ENCODE peak calls at places on chromosomes 6 and 20, in seven cellular contexts. One of them, this sample, is unnamed.

GRCh38 chr20:57738484-57738883 is 28.7 kb upstream of the PMEPA1 start:
- DNase-seq in choroid plexus epithelial cell: no peak
- DNase-seq in lower lobe of right lung: peak; percentile 1
- DNase-seq in HCT116: no peak
- DNase-seq in uterus: no peak
- DNase-seq in endothelial cell of umbilical vein: no peak
- DNase-seq in GM12865: no peak
- DNase-seq in this sample: peak; percentile 10

GRCh38 chr20:18299364-18299763 is 11.0 kb downstream of the ZNF133 start:
- DNase-seq in choroid plexus epithelial cell: no peak
- DNase-seq in lower lobe of right lung: no peak
- DNase-seq in HCT116: no peak
- DNase-seq in uterus: no peak
- DNase-seq in endothelial cell of umbilical vein: no peak
- DNase-seq in GM12865: no peak
- DNase-seq in this sample: no peak

GRCh38 chr6:154432533-154433476 is 76.2 kb upstream of the IPCEF1 start:
- DNase-seq in choroid plexus epithelial cell: peak; percentile 74
- DNase-seq in lower lobe of right lung: no peak
- DNase-seq in HCT116: no peak
- DNase-seq in uterus: no peak
- DNase-seq in endothelial cell of umbilical vein: peak; percentile 94
- DNase-seq in GM12865: no peak
- DNase-seq in this sample: no peak

GRCh38 chr6:4180653-4181255 is 45.4 kb upstream of the ECI2 start:
- DNase-seq in choroid plexus epithelial cell: peak; percentile 61
- DNase-seq in lower lobe of right lung: no peak
- DNase-seq in HCT116: peak; percentile 67
- DNase-seq in uterus: no peak
- DNase-seq in endothelial cell of umbilical vein: peak; percentile 41
- DNase-seq in GM12865: peak; percentile 78
- DNase-seq in this sample: peak; percentile 21

GRCh38 chr6:86738078-86738477 is 199.2 kb upstream of the HTR1E start:
- DNase-seq in choroid plexus epithelial cell: no peak
- DNase-seq in lower lobe of right lung: no peak
- DNase-seq in HCT116: no peak
- DNase-seq in uterus: no peak
- DNase-seq in endothelial cell of umbilical vein: no peak
- DNase-seq in GM12865: no peak
- DNase-seq in this sample: no peak

GRCh38 chr20:53126185-53126584 is 154.0 kb downstream of the TSHZ2 start:
- DNase-seq in choroid plexus epithelial cell: no peak
- DNase-seq in lower lobe of right lung: no peak
- DNase-seq in HCT116: no peak
- DNase-seq in uterus: no peak
- DNase-seq in endothelial cell of umbilical vein: no peak
- DNase-seq in GM12865: no peak
- DNase-seq in this sample: no peak

GRCh38 chr6:52745764-52746201 is 17.5 kb downstream of the GSTA2 start:
- DNase-seq in choroid plexus epithelial cell: no peak
- DNase-seq in lower lobe of right lung: no peak
- DNase-seq in HCT116: no peak
- DNase-seq in uterus: no peak
- DNase-seq in endothelial cell of umbilical vein: no peak
- DNase-seq in GM12865: no peak
- DNase-seq in this sample: no peak

GRCh38 chr6:143743256-143744166 is 65.7 kb downstream of the PHACTR2 start:
- DNase-seq in choroid plexus epithelial cell: peak; percentile 56
- DNase-seq in lower lobe of right lung: no peak
- DNase-seq in HCT116: no peak
- DNase-seq in uterus: peak; percentile 45
- DNase-seq in endothelial cell of umbilical vein: no peak
- DNase-seq in GM12865: no peak
- DNase-seq in this sample: no peak

GRCh38 chr6:27669798-27670301 is 196.9 kb upstream of the ZNF184 start:
- DNase-seq in choroid plexus epithelial cell: no peak
- DNase-seq in lower lobe of right lung: no peak
- DNase-seq in HCT116: no peak
- DNase-seq in uterus: no peak
- DNase-seq in endothelial cell of umbilical vein: no peak
- DNase-seq in GM12865: no peak
- DNase-seq in this sample: no peak

GRCh38 chr6:68895929-68896328 is 260.8 kb downstream of the ADGRB3 start:
- DNase-seq in choroid plexus epithelial cell: no peak
- DNase-seq in lower lobe of right lung: no peak
- DNase-seq in HCT116: no peak
- DNase-seq in uterus: no peak
- DNase-seq in endothelial cell of umbilical vein: no peak
- DNase-seq in GM12865: no peak
- DNase-seq in this sample: no peak

GRCh38 chr6:108156938-108157233 is 8.9 kb upstream of the NR2E1 start:
- DNase-seq in choroid plexus epithelial cell: no peak
- DNase-seq in lower lobe of right lung: no peak
- DNase-seq in HCT116: no peak
- DNase-seq in uterus: no peak
- DNase-seq in endothelial cell of umbilical vein: no peak
- DNase-seq in GM12865: no peak
- DNase-seq in this sample: no peak

GRCh38 chr6:108156180-108156937 is 9.5 kb upstream of the NR2E1 start:
- DNase-seq in choroid plexus epithelial cell: no peak
- DNase-seq in lower lobe of right lung: no peak
- DNase-seq in HCT116: no peak
- DNase-seq in uterus: no peak
- DNase-seq in endothelial cell of umbilical vein: no peak
- DNase-seq in GM12865: no peak
- DNase-seq in this sample: peak; percentile 50

GRCh38 chr6:108157972-108158441 is 7.8 kb upstream of the NR2E1 start:
- DNase-seq in choroid plexus epithelial cell: no peak
- DNase-seq in lower lobe of right lung: no peak
- DNase-seq in HCT116: no peak
- DNase-seq in uterus: no peak
- DNase-seq in endothelial cell of umbilical vein: no peak
- DNase-seq in GM12865: no peak
- DNase-seq in this sample: no peak

GRCh38 chr6:108160009-108160408 is 5.8 kb upstream of the NR2E1 start:
- DNase-seq in choroid plexus epithelial cell: no peak
- DNase-seq in lower lobe of right lung: no peak
- DNase-seq in HCT116: no peak
- DNase-seq in uterus: no peak
- DNase-seq in endothelial cell of umbilical vein: no peak
- DNase-seq in GM12865: no peak
- DNase-seq in this sample: no peak

DNA sequence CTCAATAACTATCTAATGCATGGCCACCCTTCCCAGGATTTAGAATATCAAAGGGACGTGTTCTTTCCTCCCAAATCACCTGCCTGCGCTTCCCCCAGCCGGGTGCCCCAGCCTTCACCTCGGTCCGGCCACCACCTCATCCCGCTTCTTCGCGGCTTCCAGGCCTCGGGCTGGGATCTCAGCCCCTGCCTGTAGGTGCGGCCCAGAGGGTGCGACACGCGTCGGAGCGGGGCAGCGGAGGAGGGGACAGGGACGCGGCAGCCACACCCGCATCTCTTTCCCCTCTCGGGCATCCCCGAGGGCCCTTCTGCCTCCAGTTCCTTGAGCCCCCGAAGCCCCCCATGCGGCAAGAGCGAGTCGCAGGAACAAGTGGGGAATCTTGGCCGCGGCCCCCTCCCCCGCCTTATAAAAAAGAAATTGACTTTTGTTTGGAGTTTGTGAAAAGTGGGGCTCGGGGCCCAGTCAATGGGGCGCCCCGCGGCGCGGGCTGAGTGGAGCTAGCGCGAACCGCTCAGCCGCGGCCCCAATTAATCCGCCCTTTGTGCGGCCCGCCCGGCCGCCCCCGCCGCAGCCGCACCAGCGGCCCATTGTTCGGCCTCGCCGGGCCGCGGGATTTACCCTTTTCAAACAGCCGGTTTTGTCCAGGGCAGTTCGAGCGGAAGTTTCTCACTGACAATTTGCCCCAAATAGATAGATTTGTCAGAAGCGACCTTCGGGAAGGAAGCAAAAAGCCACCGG is 8.4 kb upstream of the NR2E1 start:
- DNase-seq in choroid plexus epithelial cell: no peak
- DNase-seq in lower lobe of right lung: no peak
- DNase-seq in HCT116: no peak
- DNase-seq in uterus: no peak
- DNase-seq in endothelial cell of umbilical vein: no peak
- DNase-seq in GM12865: no peak
- DNase-seq in this sample: no peak
- H3K4me3 ChIP-seq in choroid plexus epithelial cell: no peak overlapping the region
- H3K4me3 ChIP-seq in lower lobe of right lung: peak overlapping the region; percentile 33
- H3K4me3 ChIP-seq in HCT116: no peak overlapping the region
- H3K4me3 ChIP-seq in uterus: no peak overlapping the region
- H3K4me3 ChIP-seq in endothelial cell of umbilical vein: no peak overlapping the region
- H3K4me3 ChIP-seq in GM12865: no peak overlapping the region
- H3K4me3 ChIP-seq in this sample: no peak overlapping the region

DNA sequence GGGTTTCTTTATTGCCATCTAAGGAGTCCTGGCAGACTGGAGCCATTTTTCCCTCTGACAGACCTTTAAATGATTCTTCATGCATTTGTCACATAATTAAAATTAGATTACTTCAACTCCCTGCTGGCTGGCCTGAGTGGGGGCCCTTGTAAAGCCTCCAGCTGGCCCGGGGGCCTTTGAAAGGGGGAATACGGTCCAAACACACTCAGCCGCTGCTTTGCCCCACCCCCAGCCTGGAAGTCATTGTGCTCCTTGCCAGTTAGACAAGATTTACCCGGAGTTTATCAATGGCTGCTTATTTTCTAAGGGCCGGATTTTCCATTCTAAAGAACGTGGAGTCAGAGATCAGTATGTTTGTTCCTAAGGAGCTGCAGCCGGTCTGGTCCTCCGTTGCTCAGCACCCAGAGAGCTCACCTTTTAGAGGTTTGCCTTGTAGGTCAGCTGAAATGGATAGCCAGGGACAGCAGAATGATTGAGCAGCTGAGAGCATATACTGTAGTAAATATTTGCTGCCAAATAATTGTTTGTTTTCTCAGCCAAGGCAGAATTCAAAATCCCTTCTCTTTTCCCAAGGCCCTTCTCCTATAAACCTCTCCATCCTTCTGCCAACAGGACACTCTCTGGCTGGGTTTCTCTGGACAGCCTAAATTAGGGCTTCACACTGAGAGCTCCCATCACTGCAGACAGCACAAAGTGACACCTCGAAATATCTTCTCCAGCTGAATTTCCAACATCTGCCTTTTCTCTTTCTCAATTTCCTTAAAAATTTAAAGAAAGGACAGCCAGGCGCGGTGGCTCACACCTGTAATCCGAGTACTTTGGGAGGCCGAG is 68.4 kb upstream of the RBM24 start:
- DNase-seq in choroid plexus epithelial cell: no peak
- DNase-seq in lower lobe of right lung: no peak
- DNase-seq in HCT116: no peak
- DNase-seq in uterus: peak; percentile 39
- DNase-seq in endothelial cell of umbilical vein: no peak
- DNase-seq in GM12865: no peak
- DNase-seq in this sample: no peak
- H3K4me3 ChIP-seq in choroid plexus epithelial cell: no peak overlapping the region
- H3K4me3 ChIP-seq in lower lobe of right lung: no peak overlapping the region
- H3K4me3 ChIP-seq in HCT116: no peak overlapping the region
- H3K4me3 ChIP-seq in uterus: no peak overlapping the region
- H3K4me3 ChIP-seq in endothelial cell of umbilical vein: no peak overlapping the region
- H3K4me3 ChIP-seq in GM12865: no peak overlapping the region
- H3K4me3 ChIP-seq in this sample: no peak overlapping the region

GRCh38 chr20:3156811-3157619 is 2.6 kb downstream of the FASTKD5 start:
- DNase-seq in choroid plexus epithelial cell: peak; percentile 8
- DNase-seq in lower lobe of right lung: no peak
- DNase-seq in HCT116: no peak
- DNase-seq in uterus: no peak
- DNase-seq in endothelial cell of umbilical vein: no peak
- DNase-seq in GM12865: peak; percentile 79
- DNase-seq in this sample: peak; percentile 36
- H3K4me3 ChIP-seq in choroid plexus epithelial cell: no peak overlapping the region
- H3K4me3 ChIP-seq in lower lobe of right lung: no peak overlapping the region
- H3K4me3 ChIP-seq in HCT116: no peak overlapping the region
- H3K4me3 ChIP-seq in uterus: no peak overlapping the region
- H3K4me3 ChIP-seq in endothelial cell of umbilical vein: no peak overlapping the region
- H3K4me3 ChIP-seq in GM12865: peak overlapping the region; percentile 90
- H3K4me3 ChIP-seq in this sample: no peak overlapping the region

GRCh38 chr6:14292119-14292518 is 174.5 kb downstream of the CD83 start:
- DNase-seq in choroid plexus epithelial cell: no peak
- DNase-seq in lower lobe of right lung: no peak
- DNase-seq in HCT116: no peak
- DNase-seq in uterus: no peak
- DNase-seq in endothelial cell of umbilical vein: no peak
- DNase-seq in GM12865: no peak
- DNase-seq in this sample: peak; percentile 67

GRCh38 chr6:14286634-14287428 is 169.3 kb downstream of the CD83 start:
- DNase-seq in choroid plexus epithelial cell: no peak
- DNase-seq in lower lobe of right lung: no peak
- DNase-seq in HCT116: no peak
- DNase-seq in uterus: no peak
- DNase-seq in endothelial cell of umbilical vein: no peak
- DNase-seq in GM12865: no peak
- DNase-seq in this sample: no peak

GRCh38 chr6:14294270-14294951 is 176.8 kb downstream of the CD83 start:
- DNase-seq in choroid plexus epithelial cell: no peak
- DNase-seq in lower lobe of right lung: peak; percentile 76
- DNase-seq in HCT116: no peak
- DNase-seq in uterus: no peak
- DNase-seq in endothelial cell of umbilical vein: no peak
- DNase-seq in GM12865: no peak
- DNase-seq in this sample: no peak

GRCh38 chr6:14288910-14289309 is 171.3 kb downstream of the CD83 start:
- DNase-seq in choroid plexus epithelial cell: no peak
- DNase-seq in lower lobe of right lung: no peak
- DNase-seq in HCT116: no peak
- DNase-seq in uterus: no peak
- DNase-seq in endothelial cell of umbilical vein: no peak
- DNase-seq in GM12865: no peak
- DNase-seq in this sample: peak; percentile 45

GRCh38 chr6:14290448-14291388 is 173.1 kb downstream of the CD83 start:
- DNase-seq in choroid plexus epithelial cell: no peak
- DNase-seq in lower lobe of right lung: no peak
- DNase-seq in HCT116: no peak
- DNase-seq in uterus: no peak
- DNase-seq in endothelial cell of umbilical vein: no peak
- DNase-seq in GM12865: no peak
- DNase-seq in this sample: no peak
- H3K4me3 ChIP-seq in choroid plexus epithelial cell: no peak overlapping the region
- H3K4me3 ChIP-seq in lower lobe of right lung: no peak overlapping the region
- H3K4me3 ChIP-seq in HCT116: no peak overlapping the region
- H3K4me3 ChIP-seq in uterus: no peak overlapping the region
- H3K4me3 ChIP-seq in endothelial cell of umbilical vein: no peak overlapping the region
- H3K4me3 ChIP-seq in GM12865: no peak overlapping the region
- H3K4me3 ChIP-seq in this sample: no peak overlapping the region

GRCh38 chr6:62805431-62805830 is 405.8 kb upstream of the FKBP1C start:
- DNase-seq in choroid plexus epithelial cell: no peak
- DNase-seq in lower lobe of right lung: no peak
- DNase-seq in HCT116: no peak
- DNase-seq in uterus: no peak
- DNase-seq in endothelial cell of umbilical vein: no peak
- DNase-seq in GM12865: no peak
- DNase-seq in this sample: no peak

GRCh38 chr6:62803094-62803493 is 408.2 kb upstream of the FKBP1C start:
- DNase-seq in choroid plexus epithelial cell: no peak
- DNase-seq in lower lobe of right lung: no peak
- DNase-seq in HCT116: no peak
- DNase-seq in uterus: no peak
- DNase-seq in endothelial cell of umbilical vein: no peak
- DNase-seq in GM12865: no peak
- DNase-seq in this sample: peak; percentile 15

GRCh38 chr6:62808575-62809293 is 402.5 kb upstream of the FKBP1C start:
- DNase-seq in choroid plexus epithelial cell: no peak
- DNase-seq in lower lobe of right lung: no peak
- DNase-seq in HCT116: no peak
- DNase-seq in uterus: no peak
- DNase-seq in endothelial cell of umbilical vein: no peak
- DNase-seq in GM12865: no peak
- DNase-seq in this sample: no peak
- H3K4me3 ChIP-seq in choroid plexus epithelial cell: no peak overlapping the region
- H3K4me3 ChIP-seq in lower lobe of right lung: no peak overlapping the region
- H3K4me3 ChIP-seq in HCT116: no peak overlapping the region
- H3K4me3 ChIP-seq in uterus: no peak overlapping the region
- H3K4me3 ChIP-seq in endothelial cell of umbilical vein: no peak overlapping the region
- H3K4me3 ChIP-seq in GM12865: no peak overlapping the region
- H3K4me3 ChIP-seq in this sample: no peak overlapping the region

This sample was measured in epithelial cell of esophagus.